ENCODE peak calls at places on chromosomes 1 and 21, in eight cellular contexts. One of them, this sample, is unnamed.

GRCh38 chr21:34094949-34095348 is 21.6 kb downstream of the MRPS6 start:
- DNase-seq in esophagus squamous epithelium: no peak
- DNase-seq in IMR-90: no peak
- DNase-seq in ovary: no peak
- DNase-seq in prostate gland: no peak
- DNase-seq in uterus: no peak
- DNase-seq in heart left ventricle: no peak
- DNase-seq in vagina: no peak
- DNase-seq in this sample: no peak

GRCh38 chr1:102500795-102501194 is 504.1 kb upstream of the OLFM3 start:
- DNase-seq in uterus: no peak
- DNase-seq in ovary: no peak
- DNase-seq in esophagus squamous epithelium: no peak
- DNase-seq in heart left ventricle: no peak
- DNase-seq in vagina: no peak
- DNase-seq in prostate gland: no peak
- DNase-seq in IMR-90: no peak
- DNase-seq in this sample: no peak

GRCh38 chr1:177384461-177384860 is 213.7 kb downstream of the BRINP2 start:
- DNase-seq in esophagus squamous epithelium: no peak
- DNase-seq in uterus: no peak
- DNase-seq in ovary: no peak
- DNase-seq in prostate gland: no peak
- DNase-seq in vagina: no peak
- DNase-seq in heart left ventricle: no peak
- DNase-seq in IMR-90: peak
- DNase-seq in this sample: no peak

GRCh38 chr1:21264913-21265312 is 25.4 kb downstream of the ECE1 start:
- DNase-seq in IMR-90: peak
- DNase-seq in vagina: no peak
- DNase-seq in heart left ventricle: no peak
- DNase-seq in esophagus squamous epithelium: no peak
- DNase-seq in uterus: no peak
- DNase-seq in ovary: no peak
- DNase-seq in prostate gland: no peak
- DNase-seq in this sample: no peak

GRCh38 chr1:153532161-153532560 is 3.6 kb downstream of the S100A6 start:
- DNase-seq in heart left ventricle: no peak
- DNase-seq in uterus: no peak
- DNase-seq in ovary: no peak
- DNase-seq in prostate gland: no peak
- DNase-seq in vagina: no peak
- DNase-seq in IMR-90: no peak
- DNase-seq in esophagus squamous epithelium: no peak
- DNase-seq in this sample: no peak

GRCh38 chr1:8349473-8349865 is 31.6 kb downstream of the SLC45A1 start:
- DNase-seq in ovary: no peak
- DNase-seq in IMR-90: no peak
- DNase-seq in vagina: no peak
- DNase-seq in heart left ventricle: no peak
- DNase-seq in uterus: no peak
- DNase-seq in prostate gland: no peak
- DNase-seq in esophagus squamous epithelium: no peak
- DNase-seq in this sample: no peak

GRCh38 chr1:180157576-180158057 is 2.9 kb downstream of the QSOX1 start:
- DNase-seq in IMR-90: no peak
- DNase-seq in uterus: no peak
- DNase-seq in ovary: no peak
- DNase-seq in vagina: peak
- DNase-seq in prostate gland: no peak
- DNase-seq in heart left ventricle: no peak
- DNase-seq in esophagus squamous epithelium: no peak
- DNase-seq in this sample: peak

GRCh38 chr1:181255270-181255929 is 166.9 kb downstream of the IER5 start:
- DNase-seq in IMR-90: peak
- DNase-seq in heart left ventricle: no peak
- DNase-seq in prostate gland: no peak
- DNase-seq in esophagus squamous epithelium: no peak
- DNase-seq in vagina: no peak
- DNase-seq in ovary: no peak
- DNase-seq in uterus: no peak
- DNase-seq in this sample: peak

GRCh38 chr1:109636201-109636952 is 16.7 kb downstream of the AMPD2 start:
- DNase-seq in uterus: no peak
- DNase-seq in vagina: peak
- DNase-seq in IMR-90: peak
- DNase-seq in esophagus squamous epithelium: no peak
- DNase-seq in prostate gland: no peak
- DNase-seq in heart left ventricle: no peak
- DNase-seq in ovary: no peak
- DNase-seq in this sample: no peak

GRCh38 chr1:226671268-226671667 is 67.8 kb downstream of the ITPKB start:
- DNase-seq in heart left ventricle: no peak
- DNase-seq in esophagus squamous epithelium: no peak
- DNase-seq in prostate gland: peak
- DNase-seq in ovary: no peak
- DNase-seq in vagina: no peak
- DNase-seq in IMR-90: no peak
- DNase-seq in uterus: no peak
- DNase-seq in this sample: no peak

GRCh38 chr21:44931501-44932365 is 8.1 kb upstream of the SLX9 start:
- DNase-seq in heart left ventricle: no peak
- DNase-seq in vagina: no peak
- DNase-seq in IMR-90: no peak
- DNase-seq in uterus: no peak
- DNase-seq in prostate gland: no peak
- DNase-seq in ovary: no peak
- DNase-seq in esophagus squamous epithelium: no peak
- DNase-seq in this sample: no peak

GRCh38 chr1:55257958-55258357 is 42.8 kb upstream of the USP24 start:
- DNase-seq in IMR-90: peak
- DNase-seq in uterus: no peak
- DNase-seq in ovary: no peak
- DNase-seq in heart left ventricle: no peak
- DNase-seq in vagina: no peak
- DNase-seq in esophagus squamous epithelium: no peak
- DNase-seq in prostate gland: no peak
- DNase-seq in this sample: no peak

GRCh38 chr1:226366290-226366689 is 41.6 kb downstream of the PARP1 start:
- DNase-seq in esophagus squamous epithelium: no peak
- DNase-seq in ovary: no peak
- DNase-seq in prostate gland: no peak
- DNase-seq in vagina: no peak
- DNase-seq in IMR-90: peak
- DNase-seq in uterus: no peak
- DNase-seq in heart left ventricle: no peak
- DNase-seq in this sample: no peak

GRCh38 chr1:200062143-200062542 is 34.6 kb downstream of the NR5A2 start:
- DNase-seq in prostate gland: no peak
- DNase-seq in esophagus squamous epithelium: no peak
- DNase-seq in ovary: no peak
- DNase-seq in vagina: no peak
- DNase-seq in IMR-90: no peak
- DNase-seq in uterus: no peak
- DNase-seq in heart left ventricle: no peak
- DNase-seq in this sample: no peak

GRCh38 chr1:62144238-62144831 is 50.3 kb upstream of the L1TD1 start:
- DNase-seq in heart left ventricle: no peak
- DNase-seq in esophagus squamous epithelium: no peak
- DNase-seq in prostate gland: peak
- DNase-seq in ovary: no peak
- DNase-seq in vagina: no peak
- DNase-seq in IMR-90: peak
- DNase-seq in uterus: no peak
- DNase-seq in this sample: no peak

GRCh38 chr1:231931846-231932454 is 305.4 kb downstream of the DISC1 start:
- DNase-seq in ovary: no peak
- DNase-seq in vagina: no peak
- DNase-seq in prostate gland: no peak
- DNase-seq in uterus: no peak
- DNase-seq in heart left ventricle: no peak
- DNase-seq in esophagus squamous epithelium: no peak
- DNase-seq in IMR-90: no peak
- DNase-seq in this sample: no peak

GRCh38 chr1:51728611-51729155 is 111.8 kb downstream of the OSBPL9 start:
- DNase-seq in IMR-90: peak
- DNase-seq in prostate gland: no peak
- DNase-seq in heart left ventricle: no peak
- DNase-seq in uterus: no peak
- DNase-seq in esophagus squamous epithelium: no peak
- DNase-seq in ovary: no peak
- DNase-seq in vagina: no peak
- DNase-seq in this sample: no peak

GRCh38 chr21:15752763-15753407 is 23.1 kb downstream of the USP25 start:
- DNase-seq in uterus: no peak
- DNase-seq in heart left ventricle: no peak
- DNase-seq in prostate gland: no peak
- DNase-seq in IMR-90: no peak
- DNase-seq in ovary: no peak
- DNase-seq in vagina: no peak
- DNase-seq in esophagus squamous epithelium: no peak
- DNase-seq in this sample: no peak
- TF ChIP-seq POLR2A in uterus: no peak
- TF ChIP-seq POLR2A in heart left ventricle: no peak
- TF ChIP-seq POLR2A in prostate gland: no peak
- TF ChIP-seq POLR2A in IMR-90: no peak
- TF ChIP-seq POLR2A in ovary: no peak
- TF ChIP-seq POLR2A in vagina: no peak
- TF ChIP-seq POLR2A in esophagus squamous epithelium: no peak
- TF ChIP-seq POLR2A in this sample: no peak

DNA sequence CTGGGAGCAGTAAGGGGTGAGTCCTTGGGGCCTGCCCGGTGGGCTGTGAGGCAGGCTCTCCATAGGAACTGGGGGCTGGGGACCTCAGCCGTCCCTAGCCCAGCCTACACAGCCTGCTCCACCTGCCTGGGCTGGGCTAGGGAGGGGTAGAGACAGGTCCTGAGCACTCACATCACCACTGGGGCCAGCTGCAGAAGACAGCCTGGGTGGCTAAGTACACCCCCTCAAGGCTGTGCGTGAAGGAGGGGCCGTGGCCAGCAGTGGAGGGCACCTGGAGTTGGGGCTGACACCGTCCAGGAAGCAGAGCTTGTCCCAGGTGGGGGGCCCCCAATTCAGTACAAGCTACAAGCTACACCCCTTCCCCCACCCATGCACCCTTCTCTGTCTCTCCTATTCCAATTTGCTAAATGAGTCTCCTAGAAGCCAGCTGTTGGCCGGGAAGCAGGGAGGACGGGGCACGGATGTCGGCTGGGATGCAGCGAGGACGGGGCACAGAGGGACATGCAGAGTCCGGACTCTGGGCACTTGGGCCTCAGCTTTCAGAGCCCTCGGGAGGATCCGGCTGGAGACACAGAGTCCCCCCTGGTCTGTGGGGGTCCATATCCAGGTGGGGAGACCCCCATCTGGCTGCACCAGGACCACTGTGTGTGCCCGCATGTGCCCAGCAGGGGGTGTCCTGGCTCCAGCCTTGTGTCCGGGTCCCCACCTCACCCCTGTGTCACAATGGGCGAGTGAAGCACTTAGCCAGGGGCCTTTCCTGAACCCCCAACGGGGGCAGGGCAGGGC is 1.8 kb downstream of the ISG15 start:
- DNase-seq in IMR-90: no peak
- DNase-seq in uterus: no peak
- DNase-seq in vagina: no peak
- DNase-seq in prostate gland: no peak
- DNase-seq in esophagus squamous epithelium: no peak
- DNase-seq in ovary: no peak
- DNase-seq in heart left ventricle: peak
- DNase-seq in this sample: no peak
- TF ChIP-seq POLR2A in IMR-90: no peak
- TF ChIP-seq POLR2A in uterus: no peak
- TF ChIP-seq POLR2A in vagina: no peak
- TF ChIP-seq POLR2A in prostate gland: no peak
- TF ChIP-seq POLR2A in esophagus squamous epithelium: no peak
- TF ChIP-seq POLR2A in ovary: no peak
- TF ChIP-seq POLR2A in heart left ventricle: no peak
- TF ChIP-seq POLR2A in this sample: no peak

GRCh38 chr21:31594279-31594678 is 65.2 kb upstream of the SOD1 start:
- DNase-seq in vagina: no peak
- DNase-seq in uterus: no peak
- DNase-seq in prostate gland: no peak
- DNase-seq in IMR-90: no peak
- DNase-seq in ovary: no peak
- DNase-seq in heart left ventricle: no peak
- DNase-seq in esophagus squamous epithelium: no peak
- DNase-seq in this sample: no peak
- TF ChIP-seq POLR2A in vagina: no peak
- TF ChIP-seq POLR2A in uterus: no peak
- TF ChIP-seq POLR2A in prostate gland: no peak
- TF ChIP-seq POLR2A in IMR-90: no peak
- TF ChIP-seq POLR2A in ovary: no peak
- TF ChIP-seq POLR2A in heart left ventricle: no peak
- TF ChIP-seq POLR2A in esophagus squamous epithelium: no peak
- TF ChIP-seq POLR2A in this sample: no peak

GRCh38 chr1:1598051-1598719 is 1.8 kb downstream of the FNDC10 start:
- DNase-seq in heart left ventricle: no peak
- DNase-seq in vagina: no peak
- DNase-seq in IMR-90: no peak
- DNase-seq in ovary: no peak
- DNase-seq in prostate gland: no peak
- DNase-seq in uterus: no peak
- DNase-seq in esophagus squamous epithelium: no peak
- DNase-seq in this sample: no peak
- TF ChIP-seq POLR2A in heart left ventricle: no peak
- TF ChIP-seq POLR2A in vagina: no peak
- TF ChIP-seq POLR2A in IMR-90: no peak
- TF ChIP-seq POLR2A in ovary: no peak
- TF ChIP-seq POLR2A in prostate gland: no peak
- TF ChIP-seq POLR2A in uterus: no peak
- TF ChIP-seq POLR2A in esophagus squamous epithelium: no peak
- TF ChIP-seq POLR2A in this sample: no peak